ENCODE peak calls at places on chromosomes 16 and 17, in five cellular contexts. W is SK-MEL-5, U is NCI-H69, B is IMR-90, I is putamen. F is an unnamed sample.

GRCh38 chr16:87117936-87118335 is 199.3 kb downstream of the C16orf95 start:
- DNase-seq in W (no peak), U (no peak), B (no peak), I (no peak), F (no peak)

GRCh38 chr17:73613947-73614655 is 30.1 kb downstream of the SDK2 start:
- DNase-seq in W (no peak), U (no peak), B (no peak), I (no peak), F (peak)

GRCh38 chr16:27779719-27780161 is 229.8 kb downstream of the KATNIP start:
- DNase-seq in W (peak), U (no peak), B (peak), I (peak), F (peak)

GRCh38 chr16:47262938-47263337 is 119.2 kb upstream of the NETO2 start:
- DNase-seq in W (no peak), U (no peak), B (peak), I (no peak), F (no peak)

GRCh38 chr16:19354371-19354770 is 63.3 kb upstream of the TMC5 start:
- DNase-seq in W (no peak), U (no peak), B (no peak), I (no peak), F (peak)

GRCh38 chr16:27518226-27518625 is 31.5 kb downstream of the GTF3C1 start:
- DNase-seq in W (no peak), U (no peak), B (no peak), I (no peak), F (no peak)

GRCh38 chr17:17079761-17080160 is 37.5 kb downstream of the MPRIP start:
- DNase-seq in W (no peak), U (no peak), B (no peak), I (no peak), F (no peak)

GRCh38 chr16:54720259-54720658 is 210.4 kb upstream of the IRX5 start:
- DNase-seq in W (peak), U (no peak), B (no peak), I (no peak), F (no peak)

GRCh38 chr17:43733956-43734355 is 24.6 kb downstream of the SOST start:
- DNase-seq in W (no peak), U (no peak), B (no peak), I (no peak), F (no peak)

GRCh38 chr16:324451-325334 is 27.8 kb downstream of the AXIN1 start:
- DNase-seq in W (no peak), U (peak), B (no peak), I (no peak), F (no peak)

GRCh38 chr16:67649494-67649931 is 4.6 kb downstream of the CARMIL2 start:
- DNase-seq in W (peak), U (no peak), B (no peak), I (no peak), F (no peak)

GRCh38 chr17:52106638-52107261 is 51.8 kb downstream of the CA10 start:
- DNase-seq in W (peak), U (peak), B (no peak), I (peak), F (peak)

GRCh38 chr16:77273-77806 is 685 bp upstream of the MPG start:
- DNase-seq in W (no peak), U (peak), B (peak), I (no peak), F (peak)

F was measured in NCI-H82.